ENCODE peak calls at places on chromosomes 5 and 9, in six cellular contexts. R is ureter, N is GM10248, G is RWPE2, B is HuH-7, O is cardiac muscle cell. H is an unnamed sample.

GRCh38 chr9:133935328-133936040 is 56.6 kb downstream of the VAV2 start:
- DNase-seq in G (no peak), B (no peak), N (no peak), O (no peak), R (peak), H (no peak)

GRCh38 chr5:39209924-39210323 is 9.4 kb downstream of the FYB1 start:
- DNase-seq in O (no peak), R (no peak), G (no peak), B (no peak), N (no peak), H (no peak)

GRCh38 chr5:149921597-149921996 is 23.0 kb downstream of the PDE6A start:
- DNase-seq in N (no peak), R (no peak), B (no peak), G (no peak), O (no peak), H (no peak)

GRCh38 chr5:157870837-157871834 is 12.2 kb upstream of the CLINT1 start:
- DNase-seq in G (peak), B (no peak), N (no peak), R (no peak), O (no peak), H (peak)

GRCh38 chr9:137348781-137349470 is 46.9 kb upstream of the NRARP start:
- DNase-seq in G (no peak), B (peak), R (no peak), O (no peak), N (no peak), H (no peak)

GRCh38 chr5:10564838-10565784 is 1.2 kb downstream of the ANKRD33B start:
- DNase-seq in N (no peak), G (peak), B (no peak), R (peak), O (peak), H (no peak)

GRCh38 chr5:61626639-61627282 is 294.7 kb downstream of the ZSWIM6 start:
- DNase-seq in N (peak), B (no peak), O (no peak), R (no peak), G (no peak), H (no peak)

GRCh38 chr5:137688248-137688840 is 47.5 kb downstream of the KLHL3 start:
- DNase-seq in R (no peak), B (no peak), G (no peak), O (no peak), N (no peak), H (no peak)

GRCh38 chr5:132239776-132240175 is 12.1 kb upstream of the P4HA2 start:
- DNase-seq in R (peak), O (no peak), N (no peak), G (peak), B (no peak), H (no peak)

GRCh38 chr9:36933676-36934215 is 100.3 kb downstream of the PAX5 start:
- DNase-seq in R (no peak), O (no peak), G (no peak), B (no peak), N (no peak), H (no peak)

GRCh38 chr5:150303070-150303595 is 428 bp upstream of the ARSI start:
- DNase-seq in G (no peak), R (no peak), O (no peak), N (no peak), B (no peak), H (no peak)

GRCh38 chr5:39093351-39093749 is 19.2 kb upstream of the RICTOR start:
- DNase-seq in R (no peak), O (no peak), N (no peak), G (no peak), B (no peak), H (no peak)

GRCh38 chr5:140054086-140054689 is 11.1 kb upstream of the NRG2 start:
- DNase-seq in G (no peak), N (no peak), B (no peak), R (no peak), O (peak), H (no peak)

GRCh38 chr9:88400021-88400420 is 11.8 kb downstream of the SPIN1 start:
- DNase-seq in B (no peak), R (no peak), N (no peak), O (no peak), G (no peak), H (no peak)

GRCh38 chr9:124941689-124942561 is 1.0 kb upstream of the GOLGA1 start:
- DNase-seq in R (peak), N (peak), B (no peak), O (peak), G (peak), H (peak)

GRCh38 chr9:86355814-86356213 is 1.6 kb upstream of the TUT7 start:
- DNase-seq in N (no peak), G (no peak), O (no peak), B (no peak), R (peak), H (no peak)

GRCh38 chr5:113268232-113268631 is 166.6 kb downstream of the TSSK1B start:
- DNase-seq in N (no peak), R (no peak), B (no peak), O (no peak), G (no peak), H (no peak)

GRCh38 chr5:39498247-39498952 is 73.6 kb upstream of the DAB2 start:
- DNase-seq in G (no peak), R (no peak), N (no peak), B (no peak), O (no peak), H (no peak)

GRCh38 chr5:109987970-109988369 is 298.2 kb downstream of the MAN2A1 start:
- DNase-seq in O (no peak), B (no peak), G (no peak), N (no peak), R (no peak), H (no peak)

GRCh38 chr5:151019331-151019730 is 1.1 kb upstream of the GPX3 start:
- DNase-seq in N (no peak), O (no peak), G (no peak), B (no peak), R (no peak), H (no peak)

GRCh38 chr5:78808380-78808779 is 159.8 kb upstream of the LHFPL2 start:
- DNase-seq in O (no peak), R (no peak), N (no peak), G (no peak), B (no peak), H (no peak)

GRCh38 chr5:172303090-172303995 is 19.8 kb upstream of the UBTD2 start:
- DNase-seq in N (no peak), B (no peak), O (no peak), G (no peak), R (no peak), H (no peak)

GRCh38 chr5:75460947-75461346 is 50.5 kb downstream of the CERT1 start:
- DNase-seq in G (no peak), B (no peak), N (peak), R (no peak), O (no peak), H (no peak)

GRCh38 chr9:123326662-123327093 is 29.3 kb upstream of the CRB2 start:
- DNase-seq in O (no peak), R (no peak), G (no peak), B (no peak), N (peak), H (no peak)

GRCh38 chr9:120099064-120099463 is 480.9 kb downstream of the CDK5RAP2 start:
- DNase-seq in N (no peak), R (no peak), G (no peak), O (no peak), B (peak), H (no peak)

GRCh38 chr5:148397968-148398595 is 14.3 kb downstream of the FBXO38 start:
- DNase-seq in B (peak), O (no peak), G (no peak), N (no peak), R (no peak), H (no peak)

GRCh38 chr9:37956423-37956820 is 52.5 kb upstream of the SLC25A51 start:
- DNase-seq in R (no peak), B (no peak), O (no peak), G (no peak), N (no peak), H (no peak)

GRCh38 chr9:83081846-83082245 is 18.9 kb upstream of the RASEF start:
- DNase-seq in O (no peak), N (no peak), R (no peak), B (no peak), G (no peak), H (no peak)

GRCh38 chr9:128505414-128505765 is 871 bp downstream of the GLE1 start:
- DNase-seq in N (no peak), G (no peak), B (no peak), O (no peak), R (no peak), H (no peak)

GRCh38 chr5:75668988-75669760 is 48.1 kb downstream of the POC5 start:
- DNase-seq in O (no peak), B (peak), R (no peak), G (no peak), N (peak), H (no peak)